ENCODE peak calls at places on chromosome 1, in seven cellular contexts. I is neural crest cell; J is midbrain; P is NCI-H1105; S is activated naive CD4-positive, alpha-beta T cell; V is neural progenitor cell; C is SW480. K is an unnamed sample.

GRCh38 chr1:64598100-64598571 is 128.2 kb downstream of the CACHD1 start:
- DNase-seq in I (no peak), J (no peak), P (no peak), S (no peak), V (peak), C (no peak), K (peak)

GRCh38 chr1:14735861-14736260 is 137.4 kb downstream of the KAZN start:
- DNase-seq in I (no peak), J (no peak), P (peak), S (no peak), V (no peak), C (peak), K (no peak)

GRCh38 chr1:25090707-25091422 is 141.4 kb downstream of the SYF2 start:
- DNase-seq in I (no peak), J (no peak), P (no peak), S (no peak), V (no peak), C (peak), K (no peak)

GRCh38 chr1:89125571-89126233 is at the start of gene GBP2:
- DNase-seq in I (no peak), J (no peak), P (no peak), S (no peak), V (no peak), C (peak), K (peak)

GRCh38 chr1:205610036-205610435 is 21.8 kb downstream of the ELK4 start:
- DNase-seq in I (no peak), J (no peak), P (no peak), S (no peak), V (no peak), C (no peak), K (peak)

GRCh38 chr1:51760872-51761271 is 117.7 kb downstream of the NRDC start:
- DNase-seq in I (no peak), J (no peak), P (no peak), S (no peak), V (no peak), C (no peak), K (no peak)

GRCh38 chr1:212601524-212601923 is 7.0 kb upstream of the ATF3 start:
- DNase-seq in I (no peak), J (no peak), P (no peak), S (no peak), V (no peak), C (no peak), K (no peak)

GRCh38 chr1:205272541-205272940 is 44.8 kb downstream of the TMCC2 start:
- DNase-seq in I (no peak), J (no peak), P (no peak), S (no peak), V (peak), C (no peak), K (no peak)

GRCh38 chr1:111769517-111770146 is 13.9 kb downstream of the DDX20 start:
- DNase-seq in I (no peak), J (peak), P (peak), S (no peak), V (peak), C (peak), K (no peak)